ENCODE peak calls at places on chromosomes 16 and 17, in four cellular contexts. One of them, this sample, is unnamed.
A peak's percentile ranks its signal among the peaks of the same experiment; 100 is the strongest.

GRCh38 chr17:76640550-76641380 is 2.8 kb downstream of the ST6GALNAC1 start:
- DNase-seq in mesothelial cell of epicardium: no peak
- DNase-seq in neural crest cell: no peak
- DNase-seq in cardiac muscle cell: peak; percentile 52
- DNase-seq in this sample: no peak

GRCh38 chr17:76826290-76827138 is 41.7 kb upstream of the MGAT5B start:
- DNase-seq in cardiac muscle cell: no peak
- DNase-seq in neural crest cell: no peak
- DNase-seq in mesothelial cell of epicardium: no peak
- DNase-seq in this sample: no peak

GRCh38 chr17:31197991-31198390 is 99.0 kb downstream of the OMG start:
- DNase-seq in cardiac muscle cell: no peak
- DNase-seq in mesothelial cell of epicardium: no peak
- DNase-seq in neural crest cell: no peak
- DNase-seq in this sample: no peak

GRCh38 chr17:15279011-15279477 is 13.9 kb upstream of the PMP22 start:
- DNase-seq in cardiac muscle cell: no peak
- DNase-seq in mesothelial cell of epicardium: no peak
- DNase-seq in neural crest cell: no peak
- DNase-seq in this sample: no peak

GRCh38 chr17:17108681-17109049 is 66.4 kb downstream of the MPRIP start:
- DNase-seq in neural crest cell: no peak
- DNase-seq in cardiac muscle cell: no peak
- DNase-seq in mesothelial cell of epicardium: no peak
- DNase-seq in this sample: no peak

GRCh38 chr17:27620721-27621120 is 10.3 kb upstream of the LGALS9 start:
- DNase-seq in mesothelial cell of epicardium: no peak
- DNase-seq in cardiac muscle cell: no peak
- DNase-seq in neural crest cell: no peak
- DNase-seq in this sample: no peak

GRCh38 chr16:30896203-30896889 is at the start of gene CTF1:
- DNase-seq in neural crest cell: peak; percentile 57
- DNase-seq in cardiac muscle cell: peak; percentile 88
- DNase-seq in mesothelial cell of epicardium: peak; percentile 76
- DNase-seq in this sample: peak; percentile 84

GRCh38 chr16:87713469-87714229 is 52.1 kb downstream of the KLHDC4 start:
- DNase-seq in mesothelial cell of epicardium: no peak
- DNase-seq in cardiac muscle cell: no peak
- DNase-seq in neural crest cell: no peak
- DNase-seq in this sample: no peak

GRCh38 chr16:1333149-1333812 is at the start of gene BAIAP3:
- DNase-seq in cardiac muscle cell: peak; percentile 25
- DNase-seq in mesothelial cell of epicardium: no peak
- DNase-seq in neural crest cell: peak; percentile 44
- DNase-seq in this sample: no peak

GRCh38 chr16:66894948-66895696 is 14.8 kb downstream of the PDP2 start:
- DNase-seq in mesothelial cell of epicardium: no peak
- DNase-seq in cardiac muscle cell: peak; percentile 85
- DNase-seq in neural crest cell: peak; percentile 62
- DNase-seq in this sample: no peak

GRCh38 chr16:69324013-69324531 is 6.3 kb downstream of the PDF start:
- DNase-seq in neural crest cell: no peak
- DNase-seq in cardiac muscle cell: no peak
- DNase-seq in mesothelial cell of epicardium: no peak
- DNase-seq in this sample: no peak

GRCh38 chr17:28216528-28216927 is 102.5 kb upstream of the TMEM97 start:
- DNase-seq in cardiac muscle cell: peak; percentile 34
- DNase-seq in mesothelial cell of epicardium: no peak
- DNase-seq in neural crest cell: no peak
- DNase-seq in this sample: no peak

GRCh38 chr16:4613636-4614570 is 785 bp downstream of the UBALD1 start:
- DNase-seq in mesothelial cell of epicardium: no peak
- DNase-seq in cardiac muscle cell: peak; percentile 58
- DNase-seq in neural crest cell: peak; percentile 41
- DNase-seq in this sample: no peak

GRCh38 chr16:27920391-27920891 is 143.1 kb downstream of the GSG1L start:
- DNase-seq in mesothelial cell of epicardium: no peak
- DNase-seq in neural crest cell: peak; percentile 38
- DNase-seq in cardiac muscle cell: peak; percentile 6
- DNase-seq in this sample: no peak

GRCh38 chr17:50507871-50508572 is at the start of gene MYCBPAP:
- DNase-seq in mesothelial cell of epicardium: peak; percentile 72
- DNase-seq in cardiac muscle cell: peak; percentile 91
- DNase-seq in neural crest cell: peak; percentile 70
- DNase-seq in this sample: peak; percentile 85

GRCh38 chr16:154223-155030 is 2.0 kb downstream of the HBZ start:
- DNase-seq in neural crest cell: no peak
- DNase-seq in cardiac muscle cell: peak; percentile 35
- DNase-seq in mesothelial cell of epicardium: no peak
- DNase-seq in this sample: no peak

GRCh38 chr16:86074651-86075487 is 175.9 kb downstream of the IRF8 start:
- DNase-seq in neural crest cell: peak; percentile 42
- DNase-seq in mesothelial cell of epicardium: no peak
- DNase-seq in cardiac muscle cell: no peak
- DNase-seq in this sample: no peak

GRCh38 chr16:79329163-79329521 is 271.4 kb downstream of the MAF start:
- DNase-seq in mesothelial cell of epicardium: no peak
- DNase-seq in neural crest cell: no peak
- DNase-seq in cardiac muscle cell: no peak
- DNase-seq in this sample: no peak

GRCh38 chr17:79747508-79748295 is 17.0 kb downstream of the ENPP7 start:
- DNase-seq in mesothelial cell of epicardium: no peak
- DNase-seq in neural crest cell: peak; percentile 14
- DNase-seq in cardiac muscle cell: no peak
- DNase-seq in this sample: no peak

GRCh38 chr17:55068862-55069771 is 100.6 kb downstream of the STXBP4 start:
- DNase-seq in neural crest cell: no peak
- DNase-seq in cardiac muscle cell: no peak
- DNase-seq in mesothelial cell of epicardium: no peak
- DNase-seq in this sample: no peak

GRCh38 chr17:30808785-30809286 is 15.7 kb downstream of the CRLF3 start:
- DNase-seq in neural crest cell: no peak
- DNase-seq in cardiac muscle cell: no peak
- DNase-seq in mesothelial cell of epicardium: no peak
- DNase-seq in this sample: no peak

GRCh38 chr16:3954411-3954921 is 74.0 kb upstream of the CREBBP start:
- DNase-seq in mesothelial cell of epicardium: no peak
- DNase-seq in cardiac muscle cell: peak; percentile 34
- DNase-seq in neural crest cell: no peak
- DNase-seq in this sample: no peak

GRCh38 chr16:72198641-72199250 is 26.8 kb upstream of the PMFBP1 start:
- DNase-seq in cardiac muscle cell: no peak
- DNase-seq in neural crest cell: no peak
- DNase-seq in mesothelial cell of epicardium: no peak
- DNase-seq in this sample: no peak

GRCh38 chr16:57689772-57690558 is 4.6 kb upstream of the DRC7 start:
- DNase-seq in neural crest cell: no peak
- DNase-seq in cardiac muscle cell: peak; percentile 46
- DNase-seq in mesothelial cell of epicardium: no peak
- DNase-seq in this sample: no peak

GRCh38 chr16:89918453-89919347 is at the start of gene MC1R:
- DNase-seq in cardiac muscle cell: peak; percentile 67
- DNase-seq in mesothelial cell of epicardium: no peak
- DNase-seq in neural crest cell: peak; percentile 59
- DNase-seq in this sample: no peak

GRCh38 chr16:15894571-15895358 is 6.4 kb upstream of the CEP20 start:
- DNase-seq in neural crest cell: no peak
- DNase-seq in mesothelial cell of epicardium: no peak
- DNase-seq in cardiac muscle cell: no peak
- DNase-seq in this sample: no peak

GRCh38 chr17:3808701-3809100 is 7.7 kb upstream of the ITGAE start:
- DNase-seq in mesothelial cell of epicardium: no peak
- DNase-seq in neural crest cell: no peak
- DNase-seq in cardiac muscle cell: no peak
- DNase-seq in this sample: no peak

GRCh38 chr16:20851601-20852000 is 45.3 kb downstream of the REXO5 start:
- DNase-seq in cardiac muscle cell: peak; percentile 99
- DNase-seq in neural crest cell: no peak
- DNase-seq in mesothelial cell of epicardium: no peak
- DNase-seq in this sample: no peak

GRCh38 chr16:4521971-4522623 is 16.5 kb downstream of the CDIP1 start:
- DNase-seq in mesothelial cell of epicardium: no peak
- DNase-seq in neural crest cell: no peak
- DNase-seq in cardiac muscle cell: peak; percentile 33
- DNase-seq in this sample: no peak

GRCh38 chr17:47751471-47751870 is 18.4 kb downstream of the TBX21 start:
- DNase-seq in neural crest cell: no peak
- DNase-seq in mesothelial cell of epicardium: no peak
- DNase-seq in cardiac muscle cell: no peak
- DNase-seq in this sample: no peak

GRCh38 chr17:20983359-20983637 is 59.5 kb downstream of the USP22 start:
- DNase-seq in mesothelial cell of epicardium: no peak
- DNase-seq in neural crest cell: no peak
- DNase-seq in cardiac muscle cell: no peak
- DNase-seq in this sample: no peak

GRCh38 chr17:11803226-11803625 is 194.0 kb downstream of the ZNF18 start:
- DNase-seq in mesothelial cell of epicardium: no peak
- DNase-seq in neural crest cell: no peak
- DNase-seq in cardiac muscle cell: no peak
- DNase-seq in this sample: no peak
- TF ChIP-seq CTCF in mesothelial cell of epicardium: no peak
- TF ChIP-seq CTCF in neural crest cell: no peak
- TF ChIP-seq CTCF in cardiac muscle cell: no peak
- TF ChIP-seq CTCF in this sample: no peak

DNA sequence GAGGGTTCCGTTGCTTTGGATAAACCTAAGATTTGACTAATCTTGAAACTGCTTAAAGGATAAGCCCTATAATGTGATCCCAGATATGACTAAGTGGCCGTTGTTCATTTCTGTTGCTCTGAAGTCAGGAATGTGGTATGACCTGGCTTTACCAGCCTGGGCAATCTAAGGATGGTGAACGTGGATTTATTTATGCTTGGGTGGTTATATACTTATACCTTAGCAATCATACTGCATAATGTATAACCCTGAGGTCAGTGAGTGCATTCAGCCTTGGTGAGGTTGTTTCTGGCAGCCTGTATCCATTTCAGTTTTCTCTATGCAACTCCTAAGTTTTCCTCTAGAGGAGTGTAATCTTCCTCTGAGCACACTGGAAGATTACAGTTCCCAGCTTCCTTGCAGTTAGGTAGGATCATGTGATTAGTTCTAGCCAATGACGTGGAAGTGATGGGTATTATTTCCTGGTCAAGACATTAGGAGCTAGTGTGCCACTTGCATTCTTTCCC is 41.9 kb downstream of the FTO start:
- DNase-seq in neural crest cell: no peak
- DNase-seq in mesothelial cell of epicardium: no peak
- DNase-seq in cardiac muscle cell: peak; percentile 10
- DNase-seq in this sample: no peak
- TF ChIP-seq CTCF in neural crest cell: no peak
- TF ChIP-seq CTCF in mesothelial cell of epicardium: no peak
- TF ChIP-seq CTCF in cardiac muscle cell: peak; percentile 10
- TF ChIP-seq CTCF in this sample: peak; percentile 29

DNA sequence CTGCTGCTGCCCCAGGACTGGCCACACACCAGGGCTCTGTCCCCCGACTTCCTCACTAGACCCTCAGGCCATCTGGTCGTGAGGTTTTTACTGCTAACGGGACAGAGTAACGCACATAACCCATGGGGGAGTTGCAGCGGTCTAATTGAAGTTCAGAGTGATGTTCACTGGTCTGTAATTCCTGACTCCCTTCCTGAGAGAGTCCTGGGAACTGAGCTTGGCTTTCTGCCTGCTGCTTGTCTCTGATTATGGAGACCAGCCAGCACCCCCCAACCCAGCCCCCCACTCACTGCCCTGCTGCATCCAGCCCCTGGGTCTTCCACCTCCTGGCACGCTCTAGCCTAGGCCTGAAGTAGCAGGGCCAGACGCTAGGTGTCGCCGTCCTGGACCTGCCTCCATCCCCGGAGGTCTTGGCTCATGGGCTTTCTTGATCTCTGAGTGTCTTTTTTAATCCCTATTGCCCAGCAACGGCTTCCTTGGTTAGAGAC is 192.9 kb downstream of the CCDC182 start:
- DNase-seq in neural crest cell: peak; percentile 58
- DNase-seq in cardiac muscle cell: peak; percentile 77
- DNase-seq in mesothelial cell of epicardium: no peak
- DNase-seq in this sample: no peak
- TF ChIP-seq CTCF in neural crest cell: peak; percentile 59
- TF ChIP-seq CTCF in cardiac muscle cell: peak; percentile 82
- TF ChIP-seq CTCF in mesothelial cell of epicardium: peak; percentile 33
- TF ChIP-seq CTCF in this sample: peak; percentile 73

GRCh38 chr17:59790936-59791335 is 83.5 kb downstream of the VMP1 start:
- DNase-seq in neural crest cell: no peak
- DNase-seq in mesothelial cell of epicardium: no peak
- DNase-seq in cardiac muscle cell: no peak
- DNase-seq in this sample: no peak

GRCh38 chr17:59793249-59793648 is 85.8 kb downstream of the VMP1 start:
- DNase-seq in cardiac muscle cell: no peak
- DNase-seq in neural crest cell: no peak
- DNase-seq in mesothelial cell of epicardium: no peak
- DNase-seq in this sample: no peak

GRCh38 chr17:59796785-59797205 is 89.3 kb downstream of the VMP1 start:
- DNase-seq in neural crest cell: no peak
- DNase-seq in cardiac muscle cell: peak; percentile 48
- DNase-seq in mesothelial cell of epicardium: no peak
- DNase-seq in this sample: no peak

GRCh38 chr17:59796138-59796537 is 88.7 kb downstream of the VMP1 start:
- DNase-seq in mesothelial cell of epicardium: no peak
- DNase-seq in neural crest cell: no peak
- DNase-seq in cardiac muscle cell: no peak
- DNase-seq in this sample: no peak

GRCh38 chr17:59791603-59792457 is 84.4 kb downstream of the VMP1 start:
- DNase-seq in cardiac muscle cell: peak; percentile 82
- DNase-seq in mesothelial cell of epicardium: no peak
- DNase-seq in neural crest cell: no peak
- DNase-seq in this sample: no peak
- TF ChIP-seq CTCF in cardiac muscle cell: no peak
- TF ChIP-seq CTCF in mesothelial cell of epicardium: no peak
- TF ChIP-seq CTCF in neural crest cell: no peak
- TF ChIP-seq CTCF in this sample: no peak

GRCh38 chr16:47925811-47926460 is 229.9 kb downstream of the ABCC12 start:
- DNase-seq in cardiac muscle cell: no peak
- DNase-seq in neural crest cell: no peak
- DNase-seq in mesothelial cell of epicardium: no peak
- DNase-seq in this sample: no peak

GRCh38 chr16:47927330-47927729 is 228.5 kb downstream of the ABCC12 start:
- DNase-seq in mesothelial cell of epicardium: no peak
- DNase-seq in neural crest cell: no peak
- DNase-seq in cardiac muscle cell: no peak
- DNase-seq in this sample: no peak

GRCh38 chr16:47924950-47925349 is 230.8 kb downstream of the ABCC12 start:
- DNase-seq in cardiac muscle cell: no peak
- DNase-seq in mesothelial cell of epicardium: no peak
- DNase-seq in neural crest cell: no peak
- DNase-seq in this sample: no peak

DNA sequence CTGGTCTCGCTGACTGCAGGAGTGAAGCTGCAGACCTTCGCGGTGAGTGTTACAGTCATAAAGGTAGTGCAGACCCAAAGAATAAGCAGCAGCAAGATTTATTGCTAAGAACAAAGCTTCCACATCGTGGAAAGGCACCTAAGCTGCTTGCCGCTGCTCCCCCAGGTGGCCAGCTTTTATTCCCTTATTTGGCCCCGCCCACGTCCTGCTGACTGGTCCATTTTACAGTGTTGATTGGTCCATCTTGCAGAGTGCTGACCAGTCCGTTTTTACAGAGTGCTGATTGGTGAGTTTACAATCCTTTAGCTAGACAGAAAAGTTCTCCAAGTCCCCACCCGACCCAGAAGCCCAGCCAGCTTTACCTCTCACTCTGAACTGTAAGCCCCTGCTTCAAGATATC is 227.8 kb downstream of the ABCC12 start:
- DNase-seq in neural crest cell: no peak
- DNase-seq in mesothelial cell of epicardium: no peak
- DNase-seq in cardiac muscle cell: no peak
- DNase-seq in this sample: no peak
- TF ChIP-seq CTCF in neural crest cell: no peak
- TF ChIP-seq CTCF in mesothelial cell of epicardium: no peak
- TF ChIP-seq CTCF in cardiac muscle cell: no peak
- TF ChIP-seq CTCF in this sample: no peak